ENCODE peak calls at places on chromosome 9, in nine cellular contexts. X is ACHN; H is ureter; A is activated CD4-positive, alpha-beta T cell treated with anti-CD3 and anti-CD28 coated beads, Interleukin-2, amount 50 U/mL, for 1 hour; I is left cardiac atrium; Z is cardiac fibroblast; Y is sciatic nerve; P is mucosa of gallbladder; N is NCI-H1092. U is an unnamed sample.

GRCh38 chr9:127508901-127509260 is 57.6 kb downstream of the LRSAM1 start:
- DNase-seq in X (no peak), H (no peak), A (no peak), I (no peak), Z (no peak), Y (no peak), P (no peak), N (no peak), U (no peak)

GRCh38 chr9:86632537-86632936 is 278.3 kb upstream of the TUT7 start:
- DNase-seq in X (no peak), H (no peak), A (no peak), I (no peak), Z (no peak), Y (no peak), P (no peak), N (no peak), U (no peak)

GRCh38 chr9:104863180-104863883 is 64.6 kb downstream of the ABCA1 start:
- DNase-seq in X (peak), H (peak), A (peak), I (no peak), Z (peak), Y (no peak), P (peak), N (peak), U (peak)

GRCh38 chr9:133274236-133275104 is 531 bp downstream of the ABO start:
- DNase-seq in X (peak), H (no peak), A (no peak), I (no peak), Z (no peak), Y (no peak), P (no peak), N (no peak), U (no peak)

GRCh38 chr9:127805620-127806019 is 2.9 kb downstream of the FPGS start:
- DNase-seq in X (peak), H (no peak), A (no peak), I (no peak), Z (peak), Y (no peak), P (no peak), N (no peak), U (no peak)

GRCh38 chr9:71249729-71250317 is 128.4 kb upstream of the TRPM3 start:
- DNase-seq in X (peak), H (no peak), A (no peak), I (no peak), Z (peak), Y (no peak), P (peak), N (no peak), U (no peak)

GRCh38 chr9:7790022-7790818 is 9.4 kb downstream of the DMAC1 start:
- DNase-seq in X (no peak), H (no peak), A (no peak), I (no peak), Z (no peak), Y (no peak), P (no peak), N (no peak), U (no peak)

GRCh38 chr9:4225291-4226119 is 74.4 kb downstream of the GLIS3 start:
- DNase-seq in X (peak), H (no peak), A (no peak), I (no peak), Z (peak), Y (no peak), P (no peak), N (no peak), U (no peak)

GRCh38 chr9:37914154-37914551 is 10.2 kb upstream of the SLC25A51 start:
- DNase-seq in X (no peak), H (no peak), A (no peak), I (no peak), Z (no peak), Y (peak), P (no peak), N (no peak), U (no peak)